ENCODE peak calls at places on chromosomes 6 and 20, in four cellular contexts. L is HCEC 1CT, D is HTR-8/SVneo, P is HL-60. E is an unnamed sample.

GRCh38 chr6:152301806-152302568 is 335.2 kb downstream of the SYNE1 start:
- DNase-seq in L (peak), D (peak), P (peak), E (peak)

GRCh38 chr20:56987992-56988391 is 278.4 kb downstream of the BMP7 start:
- DNase-seq in L (no peak), D (no peak), P (no peak), E (no peak)

GRCh38 chr20:57244627-57245214 is 21.7 kb downstream of the BMP7 start:
- DNase-seq in L (no peak), D (no peak), P (no peak), E (no peak)

GRCh38 chr6:81049425-81050042 is 702.9 kb downstream of the TENT5A start:
- DNase-seq in L (no peak), D (no peak), P (no peak), E (no peak)

GRCh38 chr6:131281471-131282270 is 146.4 kb downstream of the AKAP7 start:
- DNase-seq in L (no peak), D (no peak), P (peak), E (peak)

GRCh38 chr6:11198663-11199603 is 33.5 kb downstream of the NEDD9 start:
- DNase-seq in L (no peak), D (no peak), P (peak), E (no peak)

GRCh38 chr20:2946988-2947961 is 74.0 kb downstream of the PTPRA start:
- DNase-seq in L (no peak), D (no peak), P (peak), E (no peak)

GRCh38 chr6:16473908-16474791 is 235.8 kb downstream of the GMPR start:
- DNase-seq in L (no peak), D (no peak), P (no peak), E (no peak)

GRCh38 chr6:24205020-24205492 is 79.0 kb downstream of the NRSN1 start:
- DNase-seq in L (peak), D (peak), P (peak), E (no peak)

GRCh38 chr20:16123623-16124022 is 449.6 kb downstream of the KIF16B start:
- DNase-seq in L (no peak), D (no peak), P (no peak), E (no peak)

GRCh38 chr6:117601811-117602150 is 530 bp downstream of the GOPC start:
- DNase-seq in L (peak), D (no peak), P (no peak), E (no peak)

GRCh38 chr6:37059344-37060194 is 54.1 kb downstream of the FGD2 start:
- DNase-seq in L (peak), D (peak), P (peak), E (no peak)

GRCh38 chr20:38873050-38873581 is 53.1 kb upstream of the FAM83D start:
- DNase-seq in L (no peak), D (no peak), P (no peak), E (peak)

GRCh38 chr6:108549741-108550140 is 11.0 kb upstream of the FOXO3 start:
- DNase-seq in L (peak), D (no peak), P (no peak), E (no peak)

GRCh38 chr20:23623666-23624065 is 14.1 kb downstream of the CST3 start:
- DNase-seq in L (no peak), D (no peak), P (no peak), E (no peak)

GRCh38 chr6:79777713-79778579 is 146.8 kb downstream of the SH3BGRL2 start:
- DNase-seq in L (peak), D (peak), P (peak), E (peak)

GRCh38 chr6:33235221-33235634 is 26.9 kb downstream of the RING1 start:
- DNase-seq in L (no peak), D (no peak), P (no peak), E (no peak)

GRCh38 chr6:56542367-56543331 is 100.0 kb downstream of the DST start:
- DNase-seq in L (peak), D (peak), P (peak), E (peak)

GRCh38 chr6:39078695-39079094 is 30.1 kb downstream of the GLP1R start:
- DNase-seq in L (no peak), D (no peak), P (no peak), E (no peak)

GRCh38 chr6:97563529-97563928 is 280.5 kb upstream of the MMS22L start:
- DNase-seq in L (no peak), D (no peak), P (no peak), E (no peak)

GRCh38 chr6:89978749-89979145 is 84.5 kb downstream of the GJA10 start:
- DNase-seq in L (no peak), D (no peak), P (no peak), E (no peak)

GRCh38 chr6:16564430-16564829 is 196.8 kb downstream of the ATXN1 start:
- DNase-seq in L (peak), D (no peak), P (no peak), E (no peak)

GRCh38 chr20:49690899-49691620 is 22.6 kb downstream of the B4GALT5 start:
- DNase-seq in L (peak), D (no peak), P (no peak), E (no peak)

GRCh38 chr6:33915134-33915533 is 111.3 kb upstream of the MLN start:
- DNase-seq in L (no peak), D (no peak), P (no peak), E (peak)

GRCh38 chr6:117448732-117449131 is 23.0 kb upstream of the ROS1 start:
- DNase-seq in L (peak), D (peak), P (no peak), E (no peak)

GRCh38 chr6:128516514-128516898 is 3.9 kb downstream of the PTPRK start:
- DNase-seq in L (peak), D (no peak), P (no peak), E (no peak)

GRCh38 chr6:29743568-29743967 is 20.3 kb downstream of the HLA-F start:
- DNase-seq in L (no peak), D (no peak), P (no peak), E (no peak)

GRCh38 chr20:41168281-41169183 is 31.2 kb downstream of the PLCG1 start:
- DNase-seq in L (no peak), D (no peak), P (no peak), E (no peak)

GRCh38 chr6:11538049-11538798 is 675 bp downstream of the TMEM170B start:
- DNase-seq in L (no peak), D (peak), P (peak), E (no peak)

GRCh38 chr6:138691595-138692057 is 81.9 kb upstream of the CCDC28A start:
- DNase-seq in L (peak), D (peak), P (no peak), E (no peak)

GRCh38 chr6:40755046-40755681 is 168.0 kb upstream of the LRFN2 start:
- DNase-seq in L (no peak), D (peak), P (no peak), E (no peak)

GRCh38 chr6:148682990-148683389 is 63.8 kb upstream of the UST start:
- DNase-seq in L (no peak), D (no peak), P (peak), E (no peak)

GRCh38 chr20:22312744-22313346 is 271.5 kb downstream of the FOXA2 start:
- DNase-seq in L (no peak), D (no peak), P (no peak), E (no peak)

GRCh38 chr6:159899994-159900745 is 9.4 kb downstream of the MAS1 start:
- DNase-seq in L (peak), D (peak), P (no peak), E (no peak)

GRCh38 chr6:82017316-82017715 is 230.2 kb downstream of the IBTK start:
- DNase-seq in L (peak), D (peak), P (no peak), E (no peak)